ENCODE peak calls at places on chromosomes 16 and 17, in four cellular contexts. One of them, this sample, is unnamed.

GRCh38 chr16:17590711-17591654 is 120.2 kb upstream of the XYLT1 start:
- DNase-seq in HepG2: no peak
- DNase-seq in K562: no peak
- DNase-seq in WTC11: no peak
- DNase-seq in this sample: no peak

GRCh38 chr17:6191405-6192095 is 121.4 kb downstream of the WSCD1 start:
- DNase-seq in HepG2: no peak
- DNase-seq in K562: peak; percentile 14
- DNase-seq in WTC11: no peak
- DNase-seq in this sample: no peak

GRCh38 chr17:73645050-73645871 is 1.0 kb upstream of the SDK2 start:
- DNase-seq in HepG2: no peak
- DNase-seq in K562: no peak
- DNase-seq in WTC11: peak; percentile 63
- DNase-seq in this sample: peak; percentile 69

GRCh38 chr17:41894791-41895331 is 23.9 kb downstream of the ACLY start:
- DNase-seq in HepG2: no peak
- DNase-seq in K562: no peak
- DNase-seq in WTC11: no peak
- DNase-seq in this sample: no peak

GRCh38 chr17:82882715-82883446 is 43.1 kb upstream of the ZNF750 start:
- DNase-seq in K562: no peak
- DNase-seq in WTC11: no peak
- DNase-seq in HepG2: no peak
- DNase-seq in this sample: no peak

GRCh38 chr17:44522883-44523671 is 19.9 kb upstream of the GPATCH8 start:
- DNase-seq in HepG2: peak; percentile 82
- DNase-seq in WTC11: peak; percentile 91
- DNase-seq in K562: peak; percentile 81
- DNase-seq in this sample: peak; percentile 84

GRCh38 chr17:67821871-67822367 is 3.4 kb upstream of the BPTF start:
- DNase-seq in K562: no peak
- DNase-seq in HepG2: no peak
- DNase-seq in WTC11: no peak
- DNase-seq in this sample: no peak

GRCh38 chr16:30399435-30400186 is 4.4 kb downstream of the ZNF48 start:
- DNase-seq in HepG2: no peak
- DNase-seq in WTC11: no peak
- DNase-seq in K562: no peak
- DNase-seq in this sample: no peak

GRCh38 chr16:70805787-70806186 is 4.8 kb upstream of the VAC14 start:
- DNase-seq in K562: no peak
- DNase-seq in HepG2: no peak
- DNase-seq in WTC11: no peak
- DNase-seq in this sample: no peak

GRCh38 chr17:17565471-17566365 is 25.8 kb downstream of the PEMT start:
- DNase-seq in HepG2: no peak
- DNase-seq in K562: no peak
- DNase-seq in WTC11: no peak
- DNase-seq in this sample: no peak

DNA sequence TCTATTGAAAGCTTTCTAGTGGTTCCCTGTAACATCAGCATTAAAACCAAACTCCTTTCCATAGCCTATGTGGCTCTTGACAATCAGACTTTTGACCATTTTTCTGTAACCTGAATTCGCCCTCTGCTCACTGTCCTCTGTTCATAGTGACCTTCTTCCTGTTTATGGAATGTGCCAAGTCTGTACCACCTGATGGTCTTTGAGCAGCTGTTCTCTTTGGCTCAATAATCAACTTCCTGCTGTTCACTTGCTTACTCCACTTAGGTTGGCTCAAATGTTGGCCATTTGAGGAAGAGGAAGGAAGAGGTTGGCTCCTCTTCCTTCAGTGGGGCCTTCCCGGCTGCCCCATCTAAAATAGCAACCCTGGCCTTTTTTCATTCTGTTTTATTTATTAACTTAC is 251.5 kb downstream of the CA10 start:
- DNase-seq in HepG2: no peak
- DNase-seq in K562: no peak
- DNase-seq in WTC11: no peak
- DNase-seq in this sample: no peak
- TF ChIP-seq ELF4 in HepG2: no peak
- TF ChIP-seq ELF4 in K562: no peak
- TF ChIP-seq ELF4 in WTC11: no peak
- TF ChIP-seq ELF4 in this sample: no peak

DNA sequence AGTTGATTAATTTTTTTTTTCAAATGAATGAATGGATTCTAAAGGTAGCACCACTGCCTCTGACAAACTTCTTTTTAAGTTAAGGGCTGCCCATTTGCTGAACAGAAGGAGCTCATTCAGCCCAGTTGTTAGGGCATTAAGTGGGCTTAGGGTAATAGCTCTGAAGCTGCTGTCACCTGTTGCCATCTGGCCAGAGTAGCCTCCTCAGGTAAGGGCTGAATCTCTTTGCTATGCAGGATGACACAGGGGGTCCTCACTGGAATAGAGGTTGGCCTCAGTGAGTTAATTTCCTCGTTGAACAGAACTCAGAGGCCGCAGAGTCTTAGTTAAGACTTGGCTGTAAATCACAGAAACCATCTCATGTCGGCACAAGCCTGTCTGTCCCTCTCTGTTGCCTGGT is 232.8 kb downstream of the CCDC182 start:
- DNase-seq in WTC11: no peak
- DNase-seq in K562: no peak
- DNase-seq in HepG2: no peak
- DNase-seq in this sample: no peak
- TF ChIP-seq ELF4 in WTC11: no peak
- TF ChIP-seq ELF4 in K562: no peak
- TF ChIP-seq ELF4 in HepG2: no peak
- TF ChIP-seq ELF4 in this sample: no peak

GRCh38 chr17:43464046-43464445 is 19.7 kb upstream of the DHX8 start:
- DNase-seq in HepG2: no peak
- DNase-seq in K562: no peak
- DNase-seq in WTC11: no peak
- DNase-seq in this sample: no peak

GRCh38 chr17:43465049-43465448 is 18.7 kb upstream of the DHX8 start:
- DNase-seq in WTC11: no peak
- DNase-seq in HepG2: no peak
- DNase-seq in K562: no peak
- DNase-seq in this sample: no peak

GRCh38 chr17:43471801-43472200 is 12.0 kb upstream of the DHX8 start:
- DNase-seq in K562: no peak
- DNase-seq in WTC11: no peak
- DNase-seq in HepG2: no peak
- DNase-seq in this sample: no peak

GRCh38 chr17:43468746-43469544 is 14.8 kb upstream of the DHX8 start:
- DNase-seq in WTC11: no peak
- DNase-seq in K562: no peak
- DNase-seq in HepG2: peak; percentile 74
- DNase-seq in this sample: no peak

DNA sequence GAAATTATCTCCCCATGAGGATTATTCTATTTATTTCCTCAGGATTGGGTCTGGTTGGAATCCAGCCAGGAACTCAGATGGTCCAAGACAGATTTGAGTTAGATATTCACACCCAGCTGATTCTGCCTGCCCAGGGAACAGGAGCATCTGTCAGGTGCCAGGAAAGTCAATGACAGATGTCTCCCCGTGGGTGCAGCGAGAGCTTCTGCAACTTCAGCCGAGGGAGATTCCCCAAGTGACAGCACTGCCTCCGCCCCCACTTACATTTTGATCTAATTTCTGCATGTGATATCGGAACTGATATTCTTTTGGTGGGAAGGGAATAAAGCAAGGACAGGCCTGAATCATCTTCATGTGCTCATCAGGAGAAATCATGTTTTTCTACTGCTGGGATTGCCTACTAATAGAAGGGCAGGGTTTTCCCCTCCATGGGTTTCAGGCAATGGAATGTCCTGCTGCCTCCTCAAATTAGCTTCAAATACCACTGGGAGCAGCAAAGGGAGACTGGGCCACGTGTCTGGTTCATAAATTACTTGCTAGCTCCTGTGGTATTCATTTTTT is 15.7 kb upstream of the DHX8 start:
- DNase-seq in HepG2: no peak
- DNase-seq in K562: no peak
- DNase-seq in WTC11: no peak
- DNase-seq in this sample: no peak
- TF ChIP-seq ELF4 in HepG2: no peak
- TF ChIP-seq ELF4 in K562: no peak
- TF ChIP-seq ELF4 in WTC11: no peak
- TF ChIP-seq ELF4 in this sample: no peak

DNA sequence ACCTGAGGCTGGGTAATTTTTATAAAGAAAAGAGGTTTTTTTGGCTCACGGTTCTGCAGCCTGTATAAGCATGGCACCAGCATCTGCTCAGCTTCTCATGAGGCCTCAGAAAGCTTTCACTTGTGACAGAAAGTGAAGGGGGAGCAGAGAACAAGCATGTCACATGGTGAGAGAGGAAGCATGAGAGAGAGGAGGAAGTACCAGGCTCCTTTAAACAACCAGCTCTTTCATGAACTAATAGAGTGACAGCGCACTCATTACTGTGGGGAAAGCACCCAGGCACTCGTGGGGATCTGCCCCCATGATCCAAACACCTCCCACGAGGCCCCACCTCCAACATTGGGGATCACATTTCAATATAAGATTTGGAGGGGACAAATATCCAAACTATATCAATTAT is 86.8 kb downstream of the USP32 start:
- DNase-seq in K562: no peak
- DNase-seq in HepG2: peak; percentile 39
- DNase-seq in WTC11: no peak
- DNase-seq in this sample: no peak
- TF ChIP-seq ELF4 in K562: no peak
- TF ChIP-seq ELF4 in HepG2: no peak
- TF ChIP-seq ELF4 in WTC11: no peak
- TF ChIP-seq ELF4 in this sample: no peak

DNA sequence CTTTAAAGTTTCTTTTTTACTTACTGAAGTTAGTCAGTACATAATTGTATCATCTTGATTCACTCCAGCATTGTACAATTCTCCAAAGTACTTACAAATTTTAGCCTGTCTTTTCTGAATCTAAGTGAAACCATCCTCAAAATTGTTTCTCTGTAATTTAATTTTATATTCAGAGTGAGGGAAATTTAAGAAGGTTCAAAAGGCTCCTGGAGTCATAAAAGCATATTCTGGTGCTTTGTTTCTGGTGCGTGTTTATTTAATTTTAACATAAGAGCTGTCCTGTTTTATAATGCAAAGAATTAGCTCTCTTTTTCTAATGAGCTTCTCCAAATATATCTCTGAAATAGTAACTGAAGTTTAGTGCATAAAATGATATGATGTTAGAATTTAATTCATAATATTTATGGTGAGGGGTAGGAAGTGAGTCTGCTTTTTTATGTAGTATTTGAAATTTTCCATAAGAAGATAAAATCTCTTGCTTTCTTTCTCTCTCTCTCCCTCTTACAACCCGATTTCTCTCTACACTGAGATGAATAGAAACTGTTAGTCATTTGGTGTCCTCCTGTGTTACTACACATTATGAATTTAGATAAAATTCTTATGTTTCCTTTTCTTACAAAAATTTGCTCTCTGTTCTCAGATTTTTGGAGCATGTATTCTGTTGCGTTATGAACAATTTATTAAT is 339.8 kb downstream of the BCAS3 start:
- DNase-seq in WTC11: no peak
- DNase-seq in K562: no peak
- DNase-seq in HepG2: no peak
- DNase-seq in this sample: no peak
- TF ChIP-seq ELF4 in WTC11: no peak
- TF ChIP-seq ELF4 in K562: no peak
- TF ChIP-seq ELF4 in HepG2: no peak
- TF ChIP-seq ELF4 in this sample: no peak

GRCh38 chr17:61397086-61397842 is 2.4 kb upstream of the TBX2 start:
- DNase-seq in HepG2: no peak
- DNase-seq in K562: no peak
- DNase-seq in WTC11: peak; percentile 59
- DNase-seq in this sample: peak; percentile 51
- TF ChIP-seq ELF4 in HepG2: no peak
- TF ChIP-seq ELF4 in K562: no peak
- TF ChIP-seq ELF4 in WTC11: no peak
- TF ChIP-seq ELF4 in this sample: no peak

GRCh38 chr16:20166531-20167235 is 93.0 kb upstream of the GPR139 start:
- DNase-seq in HepG2: no peak
- DNase-seq in K562: no peak
- DNase-seq in WTC11: no peak
- DNase-seq in this sample: no peak
- TF ChIP-seq ELF4 in HepG2: no peak
- TF ChIP-seq ELF4 in K562: no peak
- TF ChIP-seq ELF4 in WTC11: no peak
- TF ChIP-seq ELF4 in this sample: no peak

GRCh38 chr16:88408561-88408960 is 25.8 kb downstream of the ZNF469 start:
- DNase-seq in K562: no peak
- DNase-seq in WTC11: no peak
- DNase-seq in HepG2: no peak
- DNase-seq in this sample: no peak

GRCh38 chr16:88409296-88410065 is 26.7 kb downstream of the ZNF469 start:
- DNase-seq in HepG2: no peak
- DNase-seq in K562: peak; percentile 53
- DNase-seq in WTC11: no peak
- DNase-seq in this sample: no peak

GRCh38 chr16:88406096-88407041 is 23.6 kb downstream of the ZNF469 start:
- DNase-seq in WTC11: no peak
- DNase-seq in HepG2: peak; percentile 16
- DNase-seq in K562: peak; percentile 70
- DNase-seq in this sample: no peak

GRCh38 chr16:88407042-88407420 is 24.3 kb downstream of the ZNF469 start:
- DNase-seq in HepG2: no peak
- DNase-seq in K562: no peak
- DNase-seq in WTC11: no peak
- DNase-seq in this sample: no peak

DNA sequence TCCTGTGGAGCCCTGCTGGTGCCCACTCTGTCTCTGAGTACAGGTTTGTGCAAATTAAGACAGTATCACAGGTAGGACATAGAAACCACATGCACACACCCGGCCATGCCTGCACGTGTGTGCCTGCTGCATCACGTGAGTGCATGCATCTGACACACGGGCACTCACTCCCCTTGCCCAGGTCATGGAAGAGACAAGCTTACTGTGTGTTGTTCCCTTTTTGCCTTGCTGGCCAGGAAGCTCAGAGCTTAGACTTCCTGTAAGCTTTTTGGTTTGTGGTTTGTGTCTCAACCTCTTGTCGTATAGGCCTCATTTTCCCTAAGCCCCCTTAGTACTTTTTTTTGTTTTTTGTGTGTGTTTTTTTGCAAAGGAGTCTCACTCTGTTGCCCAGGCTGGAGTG is 25.0 kb downstream of the ZNF469 start:
- DNase-seq in HepG2: no peak
- DNase-seq in K562: no peak
- DNase-seq in WTC11: no peak
- DNase-seq in this sample: no peak
- TF ChIP-seq ELF4 in HepG2: no peak
- TF ChIP-seq ELF4 in K562: no peak
- TF ChIP-seq ELF4 in WTC11: no peak
- TF ChIP-seq ELF4 in this sample: no peak